ENCODE peak calls at places on chromosomes 12 and 14, in six cellular contexts. O is stimulated activated CD4-positive, alpha-beta T cell treated with anti-CD3 and anti-CD28 coated beads, Interleukin-4, amount 100 ng/mL, for 24 hours; A is myocyte; Q is glomerular endothelial cell; W is RPMI8226; G is M059J. C is an unnamed sample.
A peak's percentile ranks its signal among the peaks of the same experiment; 100 is the strongest.

GRCh38 chr12:30792648-30793499 is 38.1 kb upstream of the CAPRIN2 start:
- DNase-seq in Q (no peak), A (peak; percentile 6), G (peak; percentile 79), W (no peak), O (no peak), C (no peak)

GRCh38 chr12:95173392-95174251 is 43.6 kb downstream of the FGD6 start:
- DNase-seq in Q (no peak), O (no peak), W (no peak), A (peak; percentile 84), G (peak; percentile 88), C (peak; percentile 60)

GRCh38 chr14:92693998-92694780 is 54.2 kb downstream of the LGMN start:
- DNase-seq in O (no peak), W (no peak), Q (no peak), G (no peak), A (no peak), C (no peak)

GRCh38 chr12:104909761-104910160 is 48.3 kb downstream of the SLC41A2 start:
- DNase-seq in G (peak; percentile 12), O (no peak), A (no peak), W (no peak), Q (no peak), C (no peak)

GRCh38 chr14:92387610-92388009 is 64.6 kb downstream of the SLC24A4 start:
- DNase-seq in G (no peak), Q (no peak), A (no peak), W (no peak), O (no peak), C (no peak)

GRCh38 chr12:78698747-78699146 is 165.8 kb upstream of the SYT1 start:
- DNase-seq in W (no peak), A (no peak), O (no peak), Q (no peak), G (peak; percentile 64), C (no peak)

GRCh38 chr12:53645191-53645590 is 19.0 kb upstream of the ATF7 start:
- DNase-seq in G (peak; percentile 62), Q (no peak), A (no peak), O (no peak), W (no peak), C (no peak)

GRCh38 chr12:96710127-96710745 is 196.8 kb upstream of the NEDD1 start:
- DNase-seq in Q (no peak), G (peak; percentile 41), O (no peak), A (peak; percentile 12), W (peak; percentile 9), C (no peak)

GRCh38 chr12:117119592-117120198 is 20.5 kb upstream of the TESC start:
- DNase-seq in G (no peak), Q (no peak), A (no peak), O (peak; percentile 36), W (peak; percentile 54), C (no peak)

GRCh38 chr12:12791756-12792346 is 6.4 kb downstream of the APOLD1 start:
- DNase-seq in O (no peak), W (no peak), A (peak; percentile 78), Q (no peak), G (peak; percentile 57), C (no peak)

GRCh38 chr12:39587247-39587646 is 32.4 kb downstream of the ABCD2 start:
- DNase-seq in A (no peak), Q (no peak), G (peak; percentile 20), O (peak; percentile 20), W (peak; percentile 7), C (no peak)

GRCh38 chr14:43480961-43481360 is 1026.1 kb downstream of the FSCB start:
- DNase-seq in Q (no peak), W (no peak), G (no peak), O (no peak), A (no peak), C (no peak)

GRCh38 chr14:39175445-39176262 is 600 bp downstream of the PNN start:
- DNase-seq in W (peak; percentile 31), A (no peak), Q (no peak), G (peak; percentile 54), O (peak; percentile 47), C (no peak)

GRCh38 chr12:91858186-91858585 is 287.5 kb downstream of the BTG1 start:
- DNase-seq in O (no peak), Q (no peak), W (no peak), A (no peak), G (peak; percentile 1), C (no peak)

GRCh38 chr12:71636704-71637115 is 26.9 kb downstream of the ZFC3H1 start:
- DNase-seq in O (no peak), G (peak; percentile 57), Q (peak; percentile 39), A (peak; percentile 62), W (peak; percentile 75), C (peak; percentile 27)

GRCh38 chr12:5305425-5305824 is 126.5 kb upstream of the NTF3 start:
- DNase-seq in A (peak; percentile 24), Q (no peak), O (no peak), G (no peak), W (no peak), C (no peak)

GRCh38 chr12:131132118-131132892 is 178.6 kb downstream of the ADGRD1 start:
- DNase-seq in O (peak; percentile 78), W (peak; percentile 53), G (peak; percentile 23), Q (no peak), A (no peak), C (no peak)

GRCh38 chr12:51676875-51677274 is 85.8 kb downstream of the SCN8A start:
- DNase-seq in A (no peak), Q (no peak), O (no peak), W (no peak), G (no peak), C (no peak)

GRCh38 chr12:50537538-50537919 is 32.7 kb downstream of the DIP2B start:
- DNase-seq in W (no peak), A (no peak), Q (no peak), O (peak; percentile 53), G (peak; percentile 87), C (no peak)

GRCh38 chr12:107684990-107685359 is 624 bp upstream of the PWP1 start:
- DNase-seq in G (peak; percentile 35), Q (no peak), O (peak; percentile 28), W (peak; percentile 39), A (peak; percentile 35), C (no peak)

GRCh38 chr12:74889563-74890236 is 319.9 kb downstream of the KCNC2 start:
- DNase-seq in Q (peak; percentile 0), A (no peak), G (peak; percentile 64), W (no peak), O (no peak), C (no peak)

GRCh38 chr14:39265741-39266588 is 32.2 kb downstream of the MIA2 start:
- DNase-seq in A (peak; percentile 76), W (peak; percentile 62), O (no peak), Q (no peak), G (peak; percentile 29), C (no peak)

GRCh38 chr14:24944800-24945199 is 105.1 kb downstream of the STXBP6 start:
- DNase-seq in O (no peak), Q (no peak), A (no peak), W (no peak), G (no peak), C (no peak)

GRCh38 chr12:29547151-29547561 is 49.7 kb upstream of the OVCH1 start:
- DNase-seq in A (peak; percentile 67), O (no peak), G (peak; percentile 82), Q (no peak), W (no peak), C (no peak)

GRCh38 chr12:116053479-116054195 is 223.9 kb downstream of the MED13L start:
- DNase-seq in A (no peak), G (peak; percentile 79), Q (no peak), O (no peak), W (no peak), C (no peak)

GRCh38 chr12:51025182-51025747 is 919 bp downstream of the SLC11A2 start:
- DNase-seq in O (no peak), G (no peak), A (no peak), Q (no peak), W (no peak), C (no peak)

GRCh38 chr12:93785262-93786010 is 108.3 kb downstream of the CRADD start:
- DNase-seq in W (no peak), G (peak; percentile 97), O (peak; percentile 67), A (peak; percentile 89), Q (no peak), C (peak; percentile 84)

GRCh38 chr12:6766651-6767300 is 613 bp downstream of the PTMS start:
- DNase-seq in Q (no peak), W (peak; percentile 80), G (peak; percentile 71), A (peak; percentile 81), O (peak; percentile 53), C (no peak)

GRCh38 chr14:32397871-32398640 is 69.0 kb downstream of the AKAP6 start:
- DNase-seq in Q (no peak), G (peak; percentile 86), W (no peak), O (no peak), A (no peak), C (no peak)

GRCh38 chr12:122159879-122160278 is 14.1 kb downstream of the IL31 start:
- DNase-seq in Q (no peak), G (no peak), A (no peak), W (no peak), O (no peak), C (no peak)